ENCODE peak calls at places on chromosomes 2 and 18, in four cellular contexts. One of them, this sample, is unnamed.

GRCh38 chr2:217910875-217911212 is 92.0 kb downstream of the TNS1 start:
- DNase-seq in iPS-NIHi11: no peak
- DNase-seq in stimulated activated CD4-positive, alpha-beta T cell treated with anti-CD3 and anti-CD28 coated beads, Interleukin-1b, Interleukin-23, amount 100 ng/mL, for 4 hours: no peak
- DNase-seq in pancreas: no peak
- DNase-seq in this sample: no peak

GRCh38 chr2:203915256-203915655 is 21.3 kb upstream of the ICOS start:
- DNase-seq in stimulated activated CD4-positive, alpha-beta T cell treated with anti-CD3 and anti-CD28 coated beads, Interleukin-1b, Interleukin-23, amount 100 ng/mL, for 4 hours: no peak
- DNase-seq in iPS-NIHi11: no peak
- DNase-seq in pancreas: no peak
- DNase-seq in this sample: no peak

GRCh38 chr2:930935-931334 is 19.7 kb upstream of the SNTG2 start:
- DNase-seq in pancreas: no peak
- DNase-seq in stimulated activated CD4-positive, alpha-beta T cell treated with anti-CD3 and anti-CD28 coated beads, Interleukin-1b, Interleukin-23, amount 100 ng/mL, for 4 hours: no peak
- DNase-seq in iPS-NIHi11: no peak
- DNase-seq in this sample: no peak

GRCh38 chr2:237660381-237660900 is 33.1 kb downstream of the LRRFIP1 start:
- DNase-seq in iPS-NIHi11: no peak
- DNase-seq in stimulated activated CD4-positive, alpha-beta T cell treated with anti-CD3 and anti-CD28 coated beads, Interleukin-1b, Interleukin-23, amount 100 ng/mL, for 4 hours: no peak
- DNase-seq in pancreas: no peak
- DNase-seq in this sample: no peak

GRCh38 chr2:218569661-218570500 is 1.2 kb downstream of the CNOT9 start:
- DNase-seq in iPS-NIHi11: no peak
- DNase-seq in pancreas: no peak
- DNase-seq in stimulated activated CD4-positive, alpha-beta T cell treated with anti-CD3 and anti-CD28 coated beads, Interleukin-1b, Interleukin-23, amount 100 ng/mL, for 4 hours: no peak
- DNase-seq in this sample: no peak

GRCh38 chr2:235766206-235766794 is 272.5 kb downstream of the AGAP1 start:
- DNase-seq in pancreas: no peak
- DNase-seq in iPS-NIHi11: peak
- DNase-seq in stimulated activated CD4-positive, alpha-beta T cell treated with anti-CD3 and anti-CD28 coated beads, Interleukin-1b, Interleukin-23, amount 100 ng/mL, for 4 hours: peak
- DNase-seq in this sample: peak

GRCh38 chr2:1736997-1737480 is 7.3 kb downstream of the PXDN start:
- DNase-seq in iPS-NIHi11: no peak
- DNase-seq in pancreas: no peak
- DNase-seq in stimulated activated CD4-positive, alpha-beta T cell treated with anti-CD3 and anti-CD28 coated beads, Interleukin-1b, Interleukin-23, amount 100 ng/mL, for 4 hours: no peak
- DNase-seq in this sample: no peak

GRCh38 chr2:198975779-198976178 is 482.0 kb downstream of the SATB2 start:
- DNase-seq in pancreas: no peak
- DNase-seq in stimulated activated CD4-positive, alpha-beta T cell treated with anti-CD3 and anti-CD28 coated beads, Interleukin-1b, Interleukin-23, amount 100 ng/mL, for 4 hours: no peak
- DNase-seq in iPS-NIHi11: no peak
- DNase-seq in this sample: no peak

GRCh38 chr2:16626497-16626896 is 39.1 kb downstream of the CYRIA start:
- DNase-seq in pancreas: no peak
- DNase-seq in iPS-NIHi11: no peak
- DNase-seq in stimulated activated CD4-positive, alpha-beta T cell treated with anti-CD3 and anti-CD28 coated beads, Interleukin-1b, Interleukin-23, amount 100 ng/mL, for 4 hours: no peak
- DNase-seq in this sample: no peak

GRCh38 chr18:33841221-33841967 is 263.4 kb downstream of the ASXL3 start:
- DNase-seq in pancreas: no peak
- DNase-seq in stimulated activated CD4-positive, alpha-beta T cell treated with anti-CD3 and anti-CD28 coated beads, Interleukin-1b, Interleukin-23, amount 100 ng/mL, for 4 hours: no peak
- DNase-seq in iPS-NIHi11: no peak
- DNase-seq in this sample: no peak

GRCh38 chr2:233816334-233816733 is 38.0 kb downstream of the HJURP start:
- DNase-seq in iPS-NIHi11: no peak
- DNase-seq in pancreas: peak
- DNase-seq in stimulated activated CD4-positive, alpha-beta T cell treated with anti-CD3 and anti-CD28 coated beads, Interleukin-1b, Interleukin-23, amount 100 ng/mL, for 4 hours: no peak
- DNase-seq in this sample: no peak

GRCh38 chr18:7568426-7568825 is 1.3 kb downstream of the PTPRM start:
- DNase-seq in pancreas: peak
- DNase-seq in iPS-NIHi11: peak
- DNase-seq in stimulated activated CD4-positive, alpha-beta T cell treated with anti-CD3 and anti-CD28 coated beads, Interleukin-1b, Interleukin-23, amount 100 ng/mL, for 4 hours: no peak
- DNase-seq in this sample: no peak